ENCODE peak calls at places on chromosomes 1 and 21, in seven cellular contexts. G is hepatocyte, N is esophagus squamous epithelium, S is brain microvascular endothelial cell, H is MM.1S, A is suprapubic skin, Y is foreskin keratinocyte. E is an unnamed sample.

GRCh38 chr1:169348356-169349036 is 19.1 kb downstream of the NME7 start:
- DNase-seq in G (peak; percentile 74), N (no peak), S (peak; percentile 43), H (peak; percentile 58), A (no peak), Y (peak; percentile 29), E (no peak)

GRCh38 chr1:186214816-186215215 is 160.2 kb downstream of the TPR start:
- DNase-seq in G (no peak), N (no peak), S (no peak), H (no peak), A (no peak), Y (no peak), E (no peak)

GRCh38 chr1:62391369-62391971 is 45.4 kb upstream of the USP1 start:
- DNase-seq in G (peak; percentile 41), N (no peak), S (peak; percentile 15), H (peak; percentile 10), A (no peak), Y (peak; percentile 19), E (no peak)

GRCh38 chr1:53754484-53755312 is 15.7 kb upstream of the GLIS1 start:
- DNase-seq in G (peak; percentile 75), N (no peak), S (peak; percentile 57), H (peak; percentile 61), A (no peak), Y (no peak), E (no peak)

GRCh38 chr1:109765896-109766615 is 2.3 kb upstream of the EPS8L3 start:
- DNase-seq in G (peak; percentile 44), N (no peak), S (no peak), H (no peak), A (peak; percentile 50), Y (no peak), E (no peak)

GRCh38 chr21:26146681-26147080 is 23.9 kb downstream of the APP start:
- DNase-seq in G (no peak), N (no peak), S (no peak), H (no peak), A (no peak), Y (no peak), E (no peak)

GRCh38 chr1:150024156-150024555 is 13.6 kb upstream of the OTUD7B start:
- DNase-seq in G (no peak), N (no peak), S (no peak), H (no peak), A (no peak), Y (no peak), E (no peak)

GRCh38 chr1:112881742-112882127 is 74.3 kb downstream of the SLC16A1 start:
- DNase-seq in G (peak; percentile 37), N (no peak), S (no peak), H (no peak), A (peak; percentile 18), Y (peak; percentile 32), E (no peak)

GRCh38 chr1:7046314-7046713 is 261.1 kb downstream of the CAMTA1 start:
- DNase-seq in G (peak; percentile 77), N (no peak), S (peak; percentile 66), H (no peak), A (no peak), Y (peak; percentile 55), E (peak; percentile 45)

GRCh38 chr1:222657899-222658298 is 40.0 kb downstream of the MIA3 start:
- DNase-seq in G (no peak), N (no peak), S (no peak), H (no peak), A (no peak), Y (no peak), E (no peak)

GRCh38 chr1:219155140-219155539 is 18.5 kb upstream of the LYPLAL1 start:
- DNase-seq in G (no peak), N (no peak), S (peak; percentile 6), H (no peak), A (no peak), Y (no peak), E (no peak)

GRCh38 chr1:99465176-99465900 is 180.6 kb upstream of the PALMD start:
- DNase-seq in G (no peak), N (no peak), S (peak; percentile 61), H (no peak), A (no peak), Y (peak; percentile 73), E (no peak)

GRCh38 chr1:99467645-99468044 is 178.3 kb upstream of the PALMD start:
- DNase-seq in G (no peak), N (no peak), S (no peak), H (no peak), A (no peak), Y (no peak), E (no peak)

GRCh38 chr1:99461499-99461898 is 184.4 kb upstream of the PALMD start:
- DNase-seq in G (no peak), N (no peak), S (no peak), H (no peak), A (no peak), Y (no peak), E (no peak)

GRCh38 chr1:99469641-99470040 is 176.3 kb upstream of the PALMD start:
- DNase-seq in G (no peak), N (no peak), S (no peak), H (no peak), A (no peak), Y (no peak), E (no peak)

DNA sequence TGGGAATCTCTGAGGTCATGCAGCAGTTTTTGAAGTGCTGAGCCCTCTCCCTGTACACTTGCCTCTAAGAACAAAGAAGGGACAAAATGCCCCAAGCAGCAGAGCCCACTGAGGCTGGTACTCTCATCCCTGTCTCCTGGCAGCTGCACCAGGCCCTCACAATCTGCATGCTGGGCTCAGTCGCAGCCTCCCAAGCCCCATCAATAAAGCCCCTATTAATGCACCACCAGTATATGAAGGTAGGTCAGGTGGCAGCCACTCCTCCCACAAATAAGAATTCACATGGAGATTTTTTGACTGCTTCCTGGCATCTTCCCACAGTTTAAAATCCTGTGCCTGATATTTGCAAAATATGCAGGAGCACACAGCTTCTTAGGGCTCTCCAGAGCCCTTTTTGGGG is 181.2 kb upstream of the PALMD start:
- DNase-seq in G (no peak), N (no peak), S (no peak), H (no peak), A (no peak), Y (no peak), E (no peak)
- TF ChIP-seq CTCF in G (no peak), N (no peak), S (no peak), H (no peak), A (no peak), Y (no peak), E (no peak)

GRCh38 chr1:38095337-38096030 is 48.9 kb upstream of the POU3F1 start:
- DNase-seq in G (no peak), N (no peak), S (no peak), H (no peak), A (no peak), Y (no peak), E (no peak)

GRCh38 chr1:38092256-38092655 is 45.7 kb upstream of the POU3F1 start:
- DNase-seq in G (no peak), N (no peak), S (no peak), H (no peak), A (no peak), Y (no peak), E (no peak)

GRCh38 chr1:38090796-38091195 is 44.2 kb upstream of the POU3F1 start:
- DNase-seq in G (no peak), N (no peak), S (no peak), H (no peak), A (no peak), Y (no peak), E (no peak)

GRCh38 chr1:38094711-38095336 is 48.2 kb upstream of the POU3F1 start:
- DNase-seq in G (no peak), N (no peak), S (no peak), H (no peak), A (no peak), Y (no peak), E (no peak)

DNA sequence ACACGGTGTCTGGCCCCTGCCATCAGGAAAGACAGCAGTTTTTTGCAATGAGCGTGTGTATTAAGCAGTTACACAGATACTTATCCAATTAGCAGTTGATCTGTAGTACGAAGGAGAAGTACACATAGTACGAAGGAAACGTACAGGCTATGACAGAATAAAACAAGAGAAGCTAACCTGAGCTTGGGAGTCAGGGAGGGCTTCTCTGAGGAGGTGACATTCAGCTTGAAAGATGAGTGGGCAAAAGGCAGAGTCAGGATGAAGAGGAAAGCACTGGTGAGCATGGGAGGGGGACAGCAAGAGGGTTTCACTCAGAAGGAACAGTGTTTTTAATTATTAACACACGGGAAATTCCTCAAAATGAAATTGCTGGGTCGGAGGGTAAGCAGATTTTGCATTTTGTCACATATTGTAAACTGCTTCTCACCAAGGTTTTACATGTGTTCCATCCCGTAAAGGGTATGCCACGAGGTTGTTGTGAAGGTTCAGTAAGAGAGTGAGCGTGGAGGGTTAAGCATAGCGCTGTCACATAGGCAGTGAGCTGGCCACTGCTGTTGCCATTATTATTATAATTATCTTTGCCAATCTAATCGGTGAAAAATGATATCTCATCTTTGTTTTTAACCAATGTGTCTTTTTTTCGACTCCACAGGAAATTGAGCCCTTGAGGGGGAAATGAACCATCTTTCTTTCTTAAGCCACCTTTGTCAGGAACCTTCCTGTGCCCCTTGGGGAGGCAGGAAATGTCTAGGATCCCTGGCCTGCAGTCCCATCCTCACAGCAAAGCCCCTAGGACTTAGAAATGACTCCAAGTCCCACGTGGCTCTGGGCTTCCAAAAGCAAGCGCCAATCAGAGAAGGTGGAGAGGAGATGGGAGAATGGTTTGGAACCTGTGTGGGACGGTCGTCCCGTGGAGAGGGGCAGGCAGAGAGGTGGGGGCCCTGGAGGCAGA is 47.3 kb upstream of the POU3F1 start:
- DNase-seq in G (no peak), N (no peak), S (no peak), H (no peak), A (no peak), Y (no peak), E (no peak)
- H3K27me3 ChIP-seq in G (peaks cover 28% of the 10 kb centered on the region), N (no peaks in the 10 kb centered on the region), S (peaks cover 5% of the 10 kb centered on the region), H (no peaks in the 10 kb centered on the region), A (peaks cover 14% of the 10 kb centered on the region), Y (peaks cover 2% of the 10 kb centered on the region), E (peaks cover 25% of the 10 kb centered on the region)

GRCh38 chr1:83818916-83819315 is 180.0 kb downstream of the TTLL7 start:
- DNase-seq in G (peak; percentile 72), N (no peak), S (no peak), H (no peak), A (no peak), Y (peak; percentile 35), E (no peak)
- TF ChIP-seq CTCF in G (no peak), N (no peak), S (no peak), H (no peak), A (no peak), Y (no peak), E (no peak)

GRCh38 chr1:3222042-3222692 is 153.2 kb downstream of the PRDM16 start:
- DNase-seq in G (peak; percentile 90), N (no peak), S (no peak), H (no peak), A (no peak), Y (no peak), E (no peak)
- H3K27me3 ChIP-seq in G (no peaks in the 10 kb centered on the region), N (no peaks in the 10 kb centered on the region), S (no peaks in the 10 kb centered on the region), H (peaks cover 97% of the 10 kb centered on the region), A (peaks cover 92% of the 10 kb centered on the region), Y (no peaks in the 10 kb centered on the region), E (peaks cover 42% of the 10 kb centered on the region)

DNA sequence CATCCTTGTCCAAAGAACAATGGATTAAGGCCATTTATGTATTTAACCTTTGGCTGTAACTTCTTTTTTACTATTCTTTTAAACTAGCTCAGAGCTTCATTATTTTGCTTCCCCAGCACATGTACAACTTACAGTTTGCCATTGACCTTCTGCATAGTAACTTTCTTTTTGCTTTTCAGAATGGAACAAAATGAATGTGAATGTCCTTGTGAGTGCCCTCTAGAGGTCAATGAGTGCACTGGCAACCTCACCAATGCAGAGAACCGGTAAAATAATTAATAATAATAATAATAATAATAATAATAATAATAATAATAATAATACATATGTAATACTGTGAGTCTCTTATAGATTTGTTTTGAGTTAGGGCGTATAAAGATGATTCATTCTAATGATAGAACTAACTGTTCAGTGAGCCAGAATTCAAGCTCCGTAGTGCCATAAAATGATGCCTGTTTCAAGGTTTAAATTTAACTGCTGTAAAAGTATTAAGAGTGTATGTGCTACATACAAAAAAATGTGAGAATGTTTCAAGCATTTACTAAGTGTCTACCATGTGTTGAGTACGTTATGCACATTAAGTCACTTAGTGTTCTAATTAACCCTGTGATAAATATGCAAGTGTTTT is 69.0 kb upstream of the RAVER2 start:
- DNase-seq in G (peak; percentile 37), N (no peak), S (no peak), H (peak; percentile 41), A (no peak), Y (no peak), E (no peak)
- TF ChIP-seq CTCF in G (peak; percentile 74), N (peak; percentile 30), S (peak; percentile 70), H (peak; percentile 52), A (no peak), Y (peak; percentile 65), E (peak; percentile 74)